ENCODE peak calls at places on chromosomes 6 and 20, in six cellular contexts. Y is IMR-90, U is WERI-Rb-1, B is GM23248, S is psoas muscle, T is cardiac muscle cell. G is an unnamed sample. For H3K9me3 and H3K27me3, the result is how much of the 10 kb centered on the place peaks cover.

GRCh38 chr20:16732506-16733152 is 2.8 kb downstream of the SNRPB2 start:
- DNase-seq in U (no peak), Y (no peak), T (no peak), B (peak), S (no peak), G (no peak)

GRCh38 chr6:27293436-27294152 is 18.5 kb downstream of the POM121L2 start:
- DNase-seq in B (peak), T (peak), Y (peak), S (no peak), U (no peak), G (peak)

GRCh38 chr6:15987569-15987968 is 141.3 kb upstream of the MYLIP start:
- DNase-seq in U (no peak), B (no peak), Y (peak), S (no peak), T (peak), G (no peak)

GRCh38 chr6:144106206-144106605 is 10.8 kb upstream of the SF3B5 start:
- DNase-seq in S (no peak), U (no peak), Y (no peak), T (peak), B (no peak), G (no peak)

GRCh38 chr6:6730831-6731230 is 142.3 kb downstream of the LY86 start:
- DNase-seq in S (peak), T (no peak), U (no peak), Y (peak), B (peak), G (peak)

GRCh38 chr6:15622045-15622750 is 40.6 kb downstream of the DTNBP1 start:
- DNase-seq in B (peak), S (no peak), Y (peak), T (no peak), U (no peak), G (no peak)

GRCh38 chr6:125930810-125931418 is 25.7 kb upstream of the HINT3 start:
- DNase-seq in B (peak), T (no peak), Y (peak), U (no peak), S (no peak), G (no peak)

GRCh38 chr6:71491844-71492243 is 203.2 kb downstream of the OGFRL1 start:
- DNase-seq in Y (no peak), U (no peak), T (no peak), S (no peak), B (no peak), G (no peak)

GRCh38 chr20:54197621-54198604 is 10.0 kb upstream of the PFDN4 start:
- DNase-seq in S (no peak), Y (peak), U (no peak), T (no peak), B (peak), G (peak)

GRCh38 chr6:10210052-10210451 is 204.8 kb downstream of the TFAP2A start:
- DNase-seq in T (no peak), Y (no peak), B (peak), S (no peak), U (no peak), G (peak)

GRCh38 chr20:64146936-64147451 is 17.3 kb upstream of the MYT1 start:
- DNase-seq in B (no peak), Y (no peak), S (no peak), U (no peak), T (no peak), G (no peak)

GRCh38 chr20:25269057-25269832 is 21.4 kb downstream of the PYGB start:
- DNase-seq in Y (no peak), U (peak), T (no peak), B (no peak), S (peak), G (no peak)

GRCh38 chr6:37473364-37474095 is 26.2 kb downstream of the CCDC167 start:
- DNase-seq in T (no peak), Y (peak), U (no peak), S (peak), B (no peak), G (peak)

GRCh38 chr6:156534594-156534993 is 242.6 kb upstream of the ARID1B start:
- DNase-seq in U (no peak), T (no peak), S (no peak), B (no peak), Y (no peak), G (no peak)

GRCh38 chr20:19769516-19769915 is 11.5 kb downstream of the RIN2 start:
- DNase-seq in S (no peak), Y (no peak), U (no peak), B (no peak), T (no peak), G (no peak)

GRCh38 chr20:45341939-45342862 is 6.0 kb downstream of the SDC4 start:
- DNase-seq in U (peak), Y (peak), B (peak), T (peak), S (peak), G (no peak)

GRCh38 chr20:35541783-35542662 is at the start of gene ERGIC3:
- DNase-seq in B (peak), Y (peak), S (peak), T (peak), U (peak), G (peak)

GRCh38 chr6:159973951-159974350 is 5.1 kb downstream of the IGF2R start:
- DNase-seq in S (no peak), B (peak), Y (peak), U (no peak), T (peak), G (no peak)

GRCh38 chr6:28811873-28812272 is 111.9 kb downstream of the TRIM27 start:
- DNase-seq in Y (peak), U (no peak), S (no peak), T (no peak), B (no peak), G (no peak)

GRCh38 chr6:84762941-84763396 is 1.4 kb downstream of the TBX18 start:
- DNase-seq in S (peak), T (no peak), U (peak), B (peak), Y (no peak), G (peak)

GRCh38 chr6:87261534-87261933 is 60.9 kb upstream of the SMIM8 start:
- DNase-seq in S (no peak), T (no peak), U (no peak), Y (no peak), B (no peak), G (no peak)

GRCh38 chr6:87259791-87260190 is 62.6 kb upstream of the SMIM8 start:
- DNase-seq in T (no peak), B (no peak), Y (no peak), S (no peak), U (no peak), G (no peak)

GRCh38 chr6:87257046-87257445 is 65.3 kb upstream of the SMIM8 start:
- DNase-seq in B (no peak), Y (no peak), S (no peak), U (no peak), T (no peak), G (no peak)

GRCh38 chr6:87257975-87258374 is 64.4 kb upstream of the SMIM8 start:
- DNase-seq in Y (no peak), T (no peak), S (no peak), U (no peak), B (no peak), G (no peak)

DNA sequence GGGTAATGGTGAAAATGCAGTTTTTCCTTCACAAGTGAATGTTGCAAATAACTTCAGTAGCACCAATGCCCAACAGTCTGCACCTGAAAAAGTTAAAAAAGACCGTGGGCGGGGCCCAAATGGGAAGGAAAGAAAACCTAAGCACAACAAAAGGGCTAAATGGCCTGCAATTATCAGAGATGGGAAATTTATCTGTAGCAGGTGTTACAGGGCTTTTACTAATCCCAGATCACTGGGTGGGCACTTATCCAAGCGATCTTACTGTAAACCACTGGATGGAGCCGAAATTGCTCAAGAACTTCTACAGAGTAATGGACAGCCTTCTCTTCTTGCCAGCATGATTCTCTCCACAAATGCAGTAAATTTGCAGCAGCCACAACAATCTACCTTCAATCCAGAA is 64.8 kb upstream of the SMIM8 start:
- DNase-seq in S (no peak), Y (no peak), T (no peak), B (no peak), U (no peak), G (no peak)
- H3K9me3 ChIP-seq in S (under half), Y (under half), T (under half), B (under half), U (under half), G (under half)

GRCh38 chr6:43050981-43051380 is 2.7 kb downstream of the CUL7 start:
- DNase-seq in B (no peak), U (no peak), T (no peak), S (no peak), Y (no peak), G (no peak)

GRCh38 chr6:43052842-43053544 is 658 bp downstream of the CUL7 start:
- DNase-seq in T (peak), B (peak), Y (peak), S (no peak), U (no peak), G (peak)

GRCh38 chr6:43053545-43054205 is at the start of gene CUL7:
- DNase-seq in T (peak), S (peak), Y (peak), U (peak), B (peak), G (peak)

GRCh38 chr6:43054206-43054943 is 724 bp upstream of the CUL7 start:
- DNase-seq in Y (no peak), B (peak), S (no peak), U (no peak), T (no peak), G (no peak)

GRCh38 chr6:43052225-43052841 is 1.3 kb downstream of the CUL7 start:
- DNase-seq in Y (no peak), B (no peak), U (no peak), T (no peak), S (no peak), G (no peak)
- H3K4me3 ChIP-seq in Y (peak), B (peak), U (no peak), T (peak), S (peak), G (peak)

DNA sequence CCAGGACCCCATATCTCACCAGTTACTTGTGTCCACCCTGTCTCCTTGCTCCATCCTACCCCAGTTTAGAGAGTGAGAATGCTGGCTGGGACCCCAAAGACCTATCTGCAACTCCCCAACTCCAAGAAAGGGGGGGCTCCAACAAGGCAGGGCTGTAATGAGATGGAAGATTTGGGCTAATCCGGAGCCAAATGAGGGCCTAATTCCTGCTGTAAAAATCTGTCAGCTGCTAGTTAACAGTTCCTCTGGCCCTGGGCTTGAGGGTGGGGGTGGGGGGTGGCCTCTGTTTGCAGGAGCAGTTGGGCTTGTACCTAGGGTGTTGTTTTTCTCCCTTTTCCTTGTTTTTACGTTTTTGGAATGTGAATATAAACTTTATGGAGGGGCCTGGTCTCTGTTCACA is 70.5 kb downstream of the NCR2 start:
- DNase-seq in B (no peak), U (peak), T (no peak), Y (no peak), S (no peak), G (no peak)
- H3K27me3 ChIP-seq in B (under half), U (under half), T (half or more), Y (under half), S (under half), G (under half)

DNA sequence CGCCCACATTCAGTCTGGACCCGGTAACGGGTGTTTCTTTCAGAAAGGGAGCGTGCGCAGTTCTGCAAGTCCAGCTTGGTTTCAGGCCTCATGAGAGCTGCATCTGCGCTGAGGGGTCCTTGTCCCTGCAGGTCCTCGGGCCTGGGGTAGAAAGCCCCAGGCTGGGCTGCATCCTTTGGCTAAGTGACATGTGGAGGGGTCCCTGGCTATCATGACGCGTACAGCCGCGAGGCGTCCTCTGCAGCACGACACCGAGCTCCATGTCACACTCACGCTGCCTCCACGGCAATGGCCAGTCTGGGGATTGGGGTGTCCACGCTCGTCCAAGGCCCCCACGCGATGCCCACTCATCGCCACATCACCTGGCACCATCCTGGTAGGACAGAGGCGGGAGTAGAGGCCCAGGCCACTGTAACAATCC is 1.7 kb upstream of the KIF25 start:
- DNase-seq in T (no peak), S (no peak), U (no peak), Y (no peak), B (no peak), G (no peak)
- H3K9me3 ChIP-seq in T (under half), S (under half), U (under half), Y (under half), B (under half), G (under half)

DNA sequence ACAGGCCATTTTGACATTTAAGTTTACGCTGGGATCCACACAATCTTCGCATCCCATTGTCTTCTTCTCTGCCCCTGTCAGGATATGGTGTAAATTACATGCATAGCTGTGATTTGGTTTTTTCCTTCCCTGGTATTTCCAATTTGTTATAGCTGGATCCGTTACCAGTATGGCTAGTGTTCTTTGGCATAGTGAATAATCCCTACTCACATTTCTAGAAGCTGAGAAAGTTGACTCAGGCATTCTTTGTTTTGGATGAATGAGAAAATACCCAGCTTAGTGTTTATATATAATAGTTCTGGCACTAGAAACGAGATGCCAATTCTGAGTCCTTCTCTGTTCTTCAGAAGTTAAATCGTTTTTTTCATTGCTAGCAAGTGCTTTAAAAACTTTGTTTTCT is 92.1 kb upstream of the LAMP5 start:
- DNase-seq in S (no peak), U (no peak), B (no peak), Y (peak), T (no peak), G (no peak)
- H3K4me3 ChIP-seq in S (no peak), U (no peak), B (no peak), Y (no peak), T (no peak), G (no peak)

G was measured in MG63.